ENCODE peak calls at places on chromosomes 11 and 22, in five cellular contexts. One of them, this sample, is unnamed.

GRCh38 chr22:28917747-28918543 is 34.6 kb downstream of the ZNRF3 start:
- DNase-seq in OCI-LY7: peak; percentile 40
- DNase-seq in SK-N-SH: peak; percentile 48
- DNase-seq in HCT116: peak; percentile 74
- DNase-seq in GM23338: peak; percentile 54
- DNase-seq in this sample: no peak

GRCh38 chr22:38964989-38965388 is 7.6 kb downstream of the APOBEC3A start:
- DNase-seq in OCI-LY7: no peak
- DNase-seq in SK-N-SH: no peak
- DNase-seq in HCT116: no peak
- DNase-seq in GM23338: no peak
- DNase-seq in this sample: no peak

GRCh38 chr11:104078250-104078649 is 41.8 kb downstream of the DDI1 start:
- DNase-seq in OCI-LY7: no peak
- DNase-seq in SK-N-SH: no peak
- DNase-seq in HCT116: no peak
- DNase-seq in GM23338: no peak
- DNase-seq in this sample: no peak

GRCh38 chr11:103586756-103587155 is 449.7 kb upstream of the DDI1 start:
- DNase-seq in OCI-LY7: no peak
- DNase-seq in SK-N-SH: no peak
- DNase-seq in HCT116: no peak
- DNase-seq in GM23338: no peak
- DNase-seq in this sample: no peak

GRCh38 chr22:40529817-40530216 is 106.7 kb downstream of the MRTFA start:
- DNase-seq in OCI-LY7: no peak
- DNase-seq in SK-N-SH: no peak
- DNase-seq in HCT116: no peak
- DNase-seq in GM23338: no peak
- DNase-seq in this sample: no peak

GRCh38 chr22:47213571-47214230 is 451.3 kb downstream of the TBC1D22A start:
- DNase-seq in OCI-LY7: peak; percentile 46
- DNase-seq in SK-N-SH: peak; percentile 67
- DNase-seq in HCT116: peak; percentile 12
- DNase-seq in GM23338: peak; percentile 34
- DNase-seq in this sample: peak; percentile 54

GRCh38 chr11:128867277-128867676 is at the start of gene KCNJ1:
- DNase-seq in OCI-LY7: no peak
- DNase-seq in SK-N-SH: no peak
- DNase-seq in HCT116: no peak
- DNase-seq in GM23338: no peak
- DNase-seq in this sample: no peak

GRCh38 chr11:122439911-122440782 is 215.4 kb upstream of the UBASH3B start:
- DNase-seq in OCI-LY7: no peak
- DNase-seq in SK-N-SH: peak; percentile 48
- DNase-seq in HCT116: no peak
- DNase-seq in GM23338: peak; percentile 89
- DNase-seq in this sample: no peak

GRCh38 chr11:24496371-24496727 is 504 bp upstream of the LUZP2 start:
- DNase-seq in OCI-LY7: no peak
- DNase-seq in SK-N-SH: no peak
- DNase-seq in HCT116: no peak
- DNase-seq in GM23338: peak; percentile 13
- DNase-seq in this sample: no peak

GRCh38 chr11:61919841-61920631 is 2.7 kb upstream of the RAB3IL1 start:
- DNase-seq in OCI-LY7: no peak
- DNase-seq in SK-N-SH: peak; percentile 11
- DNase-seq in HCT116: no peak
- DNase-seq in GM23338: no peak
- DNase-seq in this sample: no peak

GRCh38 chr11:31114437-31114836 is 255.1 kb downstream of the DCDC1 start:
- DNase-seq in OCI-LY7: no peak
- DNase-seq in SK-N-SH: no peak
- DNase-seq in HCT116: no peak
- DNase-seq in GM23338: no peak
- DNase-seq in this sample: no peak

GRCh38 chr22:17952273-17952801 is 72.0 kb downstream of the MICAL3 start:
- DNase-seq in OCI-LY7: no peak
- DNase-seq in SK-N-SH: no peak
- DNase-seq in HCT116: no peak
- DNase-seq in GM23338: no peak
- DNase-seq in this sample: no peak

GRCh38 chr11:66692446-66692845 is 14.8 kb upstream of the RBM4B start:
- DNase-seq in OCI-LY7: no peak
- DNase-seq in SK-N-SH: no peak
- DNase-seq in HCT116: no peak
- DNase-seq in GM23338: no peak
- DNase-seq in this sample: no peak

GRCh38 chr22:31296258-31296657 is 4.0 kb upstream of the PIK3IP1 start:
- DNase-seq in OCI-LY7: no peak
- DNase-seq in SK-N-SH: no peak
- DNase-seq in HCT116: no peak
- DNase-seq in GM23338: no peak
- DNase-seq in this sample: no peak

GRCh38 chr11:126059238-126059761 is 3.4 kb downstream of the CDON start:
- DNase-seq in OCI-LY7: no peak
- DNase-seq in SK-N-SH: peak; percentile 51
- DNase-seq in HCT116: no peak
- DNase-seq in GM23338: peak; percentile 49
- DNase-seq in this sample: no peak

GRCh38 chr11:84313830-84314359 is 1027.7 kb upstream of the CCDC90B start:
- DNase-seq in OCI-LY7: no peak
- DNase-seq in SK-N-SH: no peak
- DNase-seq in HCT116: no peak
- DNase-seq in GM23338: no peak
- DNase-seq in this sample: no peak

GRCh38 chr22:43777204-43777671 is 34.9 kb downstream of the EFCAB6 start:
- DNase-seq in OCI-LY7: no peak
- DNase-seq in SK-N-SH: no peak
- DNase-seq in HCT116: no peak
- DNase-seq in GM23338: no peak
- DNase-seq in this sample: no peak

GRCh38 chr11:12087075-12087775 is 23.2 kb upstream of the MICAL2 start:
- DNase-seq in OCI-LY7: no peak
- DNase-seq in SK-N-SH: no peak
- DNase-seq in HCT116: peak; percentile 38
- DNase-seq in GM23338: peak; percentile 36
- DNase-seq in this sample: peak; percentile 62

GRCh38 chr11:102546923-102547471 is 16.4 kb upstream of the MMP7 start:
- DNase-seq in OCI-LY7: peak; percentile 18
- DNase-seq in SK-N-SH: no peak
- DNase-seq in HCT116: no peak
- DNase-seq in GM23338: no peak
- DNase-seq in this sample: no peak

GRCh38 chr11:105357146-105357545 is 217.6 kb upstream of the CARD18 start:
- DNase-seq in OCI-LY7: no peak
- DNase-seq in SK-N-SH: no peak
- DNase-seq in HCT116: no peak
- DNase-seq in GM23338: no peak
- DNase-seq in this sample: no peak

GRCh38 chr11:35798423-35798822 is 135.8 kb downstream of the TRIM44 start:
- DNase-seq in OCI-LY7: no peak
- DNase-seq in SK-N-SH: no peak
- DNase-seq in HCT116: no peak
- DNase-seq in GM23338: no peak
- DNase-seq in this sample: no peak

GRCh38 chr11:57001674-57002401 is 13.1 kb downstream of the OR5AK2 start:
- DNase-seq in OCI-LY7: no peak
- DNase-seq in SK-N-SH: no peak
- DNase-seq in HCT116: no peak
- DNase-seq in GM23338: peak; percentile 39
- DNase-seq in this sample: no peak

GRCh38 chr11:12185914-12186313 is 75.5 kb downstream of the MICAL2 start:
- DNase-seq in OCI-LY7: no peak
- DNase-seq in SK-N-SH: peak; percentile 31
- DNase-seq in HCT116: no peak
- DNase-seq in GM23338: no peak
- DNase-seq in this sample: no peak

GRCh38 chr11:65111159-65111536 is 524 bp upstream of the TM7SF2 start:
- DNase-seq in OCI-LY7: no peak
- DNase-seq in SK-N-SH: no peak
- DNase-seq in HCT116: no peak
- DNase-seq in GM23338: no peak
- DNase-seq in this sample: no peak

GRCh38 chr11:87022738-87023137 is 15.0 kb upstream of the TMEM135 start:
- DNase-seq in OCI-LY7: no peak
- DNase-seq in SK-N-SH: no peak
- DNase-seq in HCT116: no peak
- DNase-seq in GM23338: no peak
- DNase-seq in this sample: no peak

GRCh38 chr22:37905534-37906363 is at the start of gene MICALL1:
- DNase-seq in OCI-LY7: peak; percentile 83
- DNase-seq in SK-N-SH: peak; percentile 95
- DNase-seq in HCT116: no peak
- DNase-seq in GM23338: peak; percentile 82
- DNase-seq in this sample: peak; percentile 80

GRCh38 chr22:37904572-37905533 is 1.2 kb upstream of the MICALL1 start:
- DNase-seq in OCI-LY7: no peak
- DNase-seq in SK-N-SH: peak; percentile 58
- DNase-seq in HCT116: peak; percentile 87
- DNase-seq in GM23338: peak; percentile 40
- DNase-seq in this sample: no peak

GRCh38 chr22:37909756-37910155 is 3.7 kb downstream of the MICALL1 start:
- DNase-seq in OCI-LY7: no peak
- DNase-seq in SK-N-SH: no peak
- DNase-seq in HCT116: no peak
- DNase-seq in GM23338: no peak
- DNase-seq in this sample: no peak

GRCh38 chr22:37907036-37907954 is 1.2 kb downstream of the MICALL1 start:
- DNase-seq in OCI-LY7: no peak
- DNase-seq in SK-N-SH: no peak
- DNase-seq in HCT116: no peak
- DNase-seq in GM23338: peak; percentile 35
- DNase-seq in this sample: no peak

DNA sequence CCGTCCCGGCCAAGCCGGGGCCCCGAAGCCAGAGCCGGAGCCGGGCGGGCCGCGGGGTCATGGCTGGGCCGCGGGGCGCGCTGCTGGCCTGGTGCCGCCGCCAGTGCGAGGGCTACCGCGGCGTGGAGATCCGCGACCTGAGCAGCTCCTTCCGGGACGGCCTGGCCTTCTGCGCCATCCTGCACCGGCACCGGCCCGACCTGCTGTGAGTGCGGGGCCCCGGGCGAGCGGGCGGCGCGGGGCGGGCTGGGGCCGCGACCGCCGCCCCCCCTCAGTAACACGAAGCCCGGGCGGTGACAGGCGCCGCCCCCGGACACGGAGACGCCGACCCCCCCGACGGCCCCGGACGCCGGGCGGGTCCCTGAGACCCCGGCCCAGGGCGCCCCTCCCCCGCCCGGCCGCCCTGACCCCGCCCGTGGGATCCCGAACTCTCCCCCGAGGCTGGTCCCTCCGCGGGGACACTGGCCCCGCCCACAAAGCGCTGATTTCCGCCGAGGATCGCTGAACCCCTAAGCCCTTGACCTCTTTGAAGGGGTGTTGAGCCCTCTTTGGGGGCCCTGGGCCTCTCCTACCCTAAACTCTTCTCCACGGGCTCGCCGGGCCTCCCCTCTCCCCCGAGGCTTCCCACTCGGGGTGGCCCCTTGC is 389 bp downstream of the MICALL1 start:
- DNase-seq in OCI-LY7: peak; percentile 35
- DNase-seq in SK-N-SH: peak; percentile 78
- DNase-seq in HCT116: no peak
- DNase-seq in GM23338: peak; percentile 67
- DNase-seq in this sample: peak; percentile 38
- H3K4me3 ChIP-seq in OCI-LY7: peak overlapping the region; percentile 82
- H3K4me3 ChIP-seq in SK-N-SH: peak overlapping the region; percentile 68
- H3K4me3 ChIP-seq in HCT116: peak overlapping the region; percentile 86
- H3K4me3 ChIP-seq in GM23338: peak overlapping the region; percentile 75
- H3K4me3 ChIP-seq in this sample: peak overlapping the region; percentile 65

GRCh38 chr11:45805305-45806071 is 539 bp downstream of the SLC35C1 start:
- DNase-seq in OCI-LY7: no peak
- DNase-seq in SK-N-SH: no peak
- DNase-seq in HCT116: no peak
- DNase-seq in GM23338: peak; percentile 50
- DNase-seq in this sample: no peak
- TF ChIP-seq EZH2phosphoT487 in OCI-LY7: no peak
- TF ChIP-seq EZH2phosphoT487 in SK-N-SH: no peak
- TF ChIP-seq EZH2phosphoT487 in HCT116: no peak
- TF ChIP-seq EZH2phosphoT487 in GM23338: no peak
- TF ChIP-seq EZH2phosphoT487 in this sample: no peak

GRCh38 chr11:130715085-130715932 is 201.0 kb downstream of the SNX19 start:
- DNase-seq in OCI-LY7: no peak
- DNase-seq in SK-N-SH: no peak
- DNase-seq in HCT116: no peak
- DNase-seq in GM23338: no peak
- DNase-seq in this sample: no peak

GRCh38 chr11:130710022-130710421 is 206.3 kb downstream of the SNX19 start:
- DNase-seq in OCI-LY7: no peak
- DNase-seq in SK-N-SH: no peak
- DNase-seq in HCT116: no peak
- DNase-seq in GM23338: no peak
- DNase-seq in this sample: no peak

GRCh38 chr11:130710442-130711101 is 205.7 kb downstream of the SNX19 start:
- DNase-seq in OCI-LY7: no peak
- DNase-seq in SK-N-SH: no peak
- DNase-seq in HCT116: no peak
- DNase-seq in GM23338: no peak
- DNase-seq in this sample: no peak

GRCh38 chr11:130711193-130711592 is 205.1 kb downstream of the SNX19 start:
- DNase-seq in OCI-LY7: no peak
- DNase-seq in SK-N-SH: no peak
- DNase-seq in HCT116: no peak
- DNase-seq in GM23338: no peak
- DNase-seq in this sample: no peak

GRCh38 chr11:130712480-130712879 is 203.8 kb downstream of the SNX19 start:
- DNase-seq in OCI-LY7: no peak
- DNase-seq in SK-N-SH: no peak
- DNase-seq in HCT116: no peak
- DNase-seq in GM23338: no peak
- DNase-seq in this sample: no peak
- H3K4me1 ChIP-seq in OCI-LY7: no peaks in the 10 kb centered on the region
- H3K4me1 ChIP-seq in SK-N-SH: no peaks in the 10 kb centered on the region
- H3K4me1 ChIP-seq in HCT116: no peaks in the 10 kb centered on the region
- H3K4me1 ChIP-seq in GM23338: no peaks in the 10 kb centered on the region
- H3K4me1 ChIP-seq in this sample: no peaks in the 10 kb centered on the region

GRCh38 chr22:19992921-19993355 is 23.7 kb downstream of the ARVCF start:
- DNase-seq in OCI-LY7: no peak
- DNase-seq in SK-N-SH: no peak
- DNase-seq in HCT116: no peak
- DNase-seq in GM23338: no peak
- DNase-seq in this sample: no peak

GRCh38 chr22:19991395-19991644 is 25.3 kb downstream of the ARVCF start:
- DNase-seq in OCI-LY7: no peak
- DNase-seq in SK-N-SH: no peak
- DNase-seq in HCT116: no peak
- DNase-seq in GM23338: no peak
- DNase-seq in this sample: no peak

GRCh38 chr22:19990609-19991394 is 25.8 kb downstream of the ARVCF start:
- DNase-seq in OCI-LY7: no peak
- DNase-seq in SK-N-SH: peak; percentile 78
- DNase-seq in HCT116: no peak
- DNase-seq in GM23338: no peak
- DNase-seq in this sample: no peak

GRCh38 chr22:19992481-19992911 is 24.1 kb downstream of the ARVCF start:
- DNase-seq in OCI-LY7: no peak
- DNase-seq in SK-N-SH: no peak
- DNase-seq in HCT116: no peak
- DNase-seq in GM23338: no peak
- DNase-seq in this sample: no peak

GRCh38 chr22:19991645-19992451 is 24.8 kb downstream of the ARVCF start:
- DNase-seq in OCI-LY7: no peak
- DNase-seq in SK-N-SH: no peak
- DNase-seq in HCT116: no peak
- DNase-seq in GM23338: no peak
- DNase-seq in this sample: no peak
- H3K4me3 ChIP-seq in OCI-LY7: no peak overlapping the region
- H3K4me3 ChIP-seq in SK-N-SH: no peak overlapping the region
- H3K4me3 ChIP-seq in HCT116: no peak overlapping the region
- H3K4me3 ChIP-seq in GM23338: no peak overlapping the region
- H3K4me3 ChIP-seq in this sample: no peak overlapping the region